ENCODE peak calls at places on chromosomes 6 and 20, in ten cellular contexts. One of them, this sample, is unnamed.

GRCh38 chr6:36052092-36052491 is 24.5 kb downstream of the MAPK14 start:
- DNase-seq in AG10803: peak; percentile 74
- DNase-seq in endodermal cell: no peak
- DNase-seq in uterus: no peak
- DNase-seq in left lung: no peak
- DNase-seq in neural progenitor cell: no peak
- DNase-seq in brain microvascular endothelial cell: no peak
- DNase-seq in IMR-90: no peak
- DNase-seq in left ventricle myocardium inferior: no peak
- DNase-seq in BJ: no peak
- DNase-seq in this sample: no peak

GRCh38 chr6:149014631-149015171 is 267.9 kb downstream of the UST start:
- DNase-seq in IMR-90: peak; percentile 74
- DNase-seq in uterus: no peak
- DNase-seq in brain microvascular endothelial cell: peak; percentile 52
- DNase-seq in AG10803: peak; percentile 45
- DNase-seq in left ventricle myocardium inferior: no peak
- DNase-seq in left lung: no peak
- DNase-seq in BJ: no peak
- DNase-seq in endodermal cell: peak; percentile 89
- DNase-seq in neural progenitor cell: no peak
- DNase-seq in this sample: no peak

GRCh38 chr20:61430228-61430624 is 178.2 kb downstream of the CDH4 start:
- DNase-seq in uterus: no peak
- DNase-seq in left lung: no peak
- DNase-seq in neural progenitor cell: no peak
- DNase-seq in AG10803: no peak
- DNase-seq in left ventricle myocardium inferior: no peak
- DNase-seq in BJ: no peak
- DNase-seq in IMR-90: no peak
- DNase-seq in endodermal cell: no peak
- DNase-seq in brain microvascular endothelial cell: no peak
- DNase-seq in this sample: no peak

GRCh38 chr6:136173519-136174507 is 76.3 kb downstream of the MTFR2 start:
- DNase-seq in brain microvascular endothelial cell: peak; percentile 88
- DNase-seq in left lung: no peak
- DNase-seq in left ventricle myocardium inferior: no peak
- DNase-seq in neural progenitor cell: no peak
- DNase-seq in IMR-90: peak; percentile 96
- DNase-seq in endodermal cell: no peak
- DNase-seq in AG10803: no peak
- DNase-seq in BJ: no peak
- DNase-seq in uterus: peak; percentile 50
- DNase-seq in this sample: no peak

GRCh38 chr6:139547082-139547776 is 172.8 kb upstream of the CITED2 start:
- DNase-seq in BJ: no peak
- DNase-seq in neural progenitor cell: no peak
- DNase-seq in IMR-90: no peak
- DNase-seq in left ventricle myocardium inferior: no peak
- DNase-seq in AG10803: no peak
- DNase-seq in uterus: no peak
- DNase-seq in left lung: no peak
- DNase-seq in endodermal cell: no peak
- DNase-seq in brain microvascular endothelial cell: no peak
- DNase-seq in this sample: peak; percentile 42

GRCh38 chr6:13177617-13178506 is 150.5 kb downstream of the TBC1D7 start:
- DNase-seq in neural progenitor cell: no peak
- DNase-seq in BJ: no peak
- DNase-seq in left lung: no peak
- DNase-seq in left ventricle myocardium inferior: no peak
- DNase-seq in endodermal cell: no peak
- DNase-seq in AG10803: no peak
- DNase-seq in IMR-90: no peak
- DNase-seq in uterus: no peak
- DNase-seq in brain microvascular endothelial cell: no peak
- DNase-seq in this sample: no peak

GRCh38 chr6:170311696-170312095 is 5.1 kb downstream of the FAM120B start:
- DNase-seq in left lung: no peak
- DNase-seq in neural progenitor cell: no peak
- DNase-seq in uterus: no peak
- DNase-seq in left ventricle myocardium inferior: no peak
- DNase-seq in brain microvascular endothelial cell: no peak
- DNase-seq in AG10803: peak; percentile 35
- DNase-seq in endodermal cell: no peak
- DNase-seq in IMR-90: peak; percentile 57
- DNase-seq in BJ: no peak
- DNase-seq in this sample: no peak

GRCh38 chr6:39934060-39934757 is at the start of gene MOCS1:
- DNase-seq in IMR-90: peak; percentile 47
- DNase-seq in left ventricle myocardium inferior: peak; percentile 92
- DNase-seq in endodermal cell: peak; percentile 94
- DNase-seq in uterus: peak; percentile 84
- DNase-seq in brain microvascular endothelial cell: peak; percentile 40
- DNase-seq in left lung: peak; percentile 86
- DNase-seq in BJ: no peak
- DNase-seq in neural progenitor cell: peak; percentile 89
- DNase-seq in AG10803: peak; percentile 61
- DNase-seq in this sample: peak; percentile 50

GRCh38 chr6:166032366-166033171 is 135.1 kb downstream of the TBXT start:
- DNase-seq in brain microvascular endothelial cell: peak; percentile 93
- DNase-seq in neural progenitor cell: peak; percentile 51
- DNase-seq in endodermal cell: peak; percentile 86
- DNase-seq in BJ: peak; percentile 66
- DNase-seq in left ventricle myocardium inferior: peak; percentile 79
- DNase-seq in uterus: peak; percentile 33
- DNase-seq in IMR-90: peak; percentile 90
- DNase-seq in AG10803: peak; percentile 95
- DNase-seq in left lung: no peak
- DNase-seq in this sample: peak; percentile 86

GRCh38 chr6:168616807-168617756 is 176.1 kb downstream of the SMOC2 start:
- DNase-seq in left lung: no peak
- DNase-seq in IMR-90: no peak
- DNase-seq in BJ: no peak
- DNase-seq in endodermal cell: no peak
- DNase-seq in left ventricle myocardium inferior: no peak
- DNase-seq in uterus: no peak
- DNase-seq in AG10803: no peak
- DNase-seq in neural progenitor cell: peak; percentile 38
- DNase-seq in brain microvascular endothelial cell: no peak
- DNase-seq in this sample: no peak

GRCh38 chr6:151659212-151659611 is 148.3 kb upstream of the ESR1 start:
- DNase-seq in endodermal cell: no peak
- DNase-seq in left lung: no peak
- DNase-seq in uterus: no peak
- DNase-seq in neural progenitor cell: no peak
- DNase-seq in brain microvascular endothelial cell: no peak
- DNase-seq in AG10803: no peak
- DNase-seq in left ventricle myocardium inferior: no peak
- DNase-seq in BJ: no peak
- DNase-seq in IMR-90: no peak
- DNase-seq in this sample: no peak

GRCh38 chr6:3273707-3274521 is 15.2 kb downstream of the PSMG4 start:
- DNase-seq in left ventricle myocardium inferior: no peak
- DNase-seq in brain microvascular endothelial cell: no peak
- DNase-seq in uterus: no peak
- DNase-seq in BJ: no peak
- DNase-seq in left lung: no peak
- DNase-seq in AG10803: no peak
- DNase-seq in neural progenitor cell: no peak
- DNase-seq in IMR-90: no peak
- DNase-seq in endodermal cell: no peak
- DNase-seq in this sample: no peak

GRCh38 chr6:155694429-155694795 is 238.8 kb upstream of the NOX3 start:
- DNase-seq in left ventricle myocardium inferior: no peak
- DNase-seq in IMR-90: no peak
- DNase-seq in left lung: no peak
- DNase-seq in brain microvascular endothelial cell: no peak
- DNase-seq in endodermal cell: no peak
- DNase-seq in BJ: no peak
- DNase-seq in uterus: no peak
- DNase-seq in AG10803: no peak
- DNase-seq in neural progenitor cell: no peak
- DNase-seq in this sample: peak; percentile 10

GRCh38 chr6:24547243-24547642 is 52.5 kb downstream of the ALDH5A1 start:
- DNase-seq in left lung: no peak
- DNase-seq in uterus: no peak
- DNase-seq in left ventricle myocardium inferior: no peak
- DNase-seq in neural progenitor cell: peak; percentile 67
- DNase-seq in AG10803: no peak
- DNase-seq in IMR-90: no peak
- DNase-seq in endodermal cell: peak; percentile 88
- DNase-seq in brain microvascular endothelial cell: no peak
- DNase-seq in BJ: no peak
- DNase-seq in this sample: no peak

GRCh38 chr6:37244430-37245310 is 12.9 kb upstream of the TBC1D22B start:
- DNase-seq in IMR-90: peak; percentile 100
- DNase-seq in left ventricle myocardium inferior: peak; percentile 72
- DNase-seq in BJ: peak; percentile 100
- DNase-seq in left lung: peak; percentile 79
- DNase-seq in neural progenitor cell: no peak
- DNase-seq in brain microvascular endothelial cell: peak; percentile 100
- DNase-seq in uterus: peak; percentile 93
- DNase-seq in AG10803: peak; percentile 100
- DNase-seq in endodermal cell: no peak
- DNase-seq in this sample: peak; percentile 100

GRCh38 chr20:3659492-3660261 is 3.5 kb downstream of the GFRA4 start:
- DNase-seq in AG10803: no peak
- DNase-seq in endodermal cell: no peak
- DNase-seq in left ventricle myocardium inferior: no peak
- DNase-seq in uterus: no peak
- DNase-seq in neural progenitor cell: no peak
- DNase-seq in brain microvascular endothelial cell: no peak
- DNase-seq in BJ: no peak
- DNase-seq in left lung: no peak
- DNase-seq in IMR-90: no peak
- DNase-seq in this sample: no peak

GRCh38 chr20:48180637-48181036 is 395.4 kb upstream of the SULF2 start:
- DNase-seq in left ventricle myocardium inferior: no peak
- DNase-seq in brain microvascular endothelial cell: no peak
- DNase-seq in left lung: no peak
- DNase-seq in AG10803: no peak
- DNase-seq in IMR-90: peak; percentile 27
- DNase-seq in endodermal cell: no peak
- DNase-seq in neural progenitor cell: no peak
- DNase-seq in uterus: no peak
- DNase-seq in BJ: no peak
- DNase-seq in this sample: peak; percentile 81

GRCh38 chr6:56840467-56841371 is 114.2 kb upstream of the BEND6 start:
- DNase-seq in endodermal cell: no peak
- DNase-seq in left lung: no peak
- DNase-seq in neural progenitor cell: no peak
- DNase-seq in left ventricle myocardium inferior: no peak
- DNase-seq in BJ: no peak
- DNase-seq in IMR-90: peak; percentile 83
- DNase-seq in brain microvascular endothelial cell: peak; percentile 67
- DNase-seq in uterus: no peak
- DNase-seq in AG10803: peak; percentile 80
- DNase-seq in this sample: peak; percentile 80

GRCh38 chr6:56842602-56843475 is 112.1 kb upstream of the BEND6 start:
- DNase-seq in BJ: no peak
- DNase-seq in left ventricle myocardium inferior: peak; percentile 39
- DNase-seq in uterus: peak; percentile 20
- DNase-seq in brain microvascular endothelial cell: peak; percentile 27
- DNase-seq in IMR-90: peak; percentile 60
- DNase-seq in neural progenitor cell: no peak
- DNase-seq in AG10803: peak; percentile 51
- DNase-seq in left lung: peak; percentile 48
- DNase-seq in endodermal cell: peak; percentile 86
- DNase-seq in this sample: peak; percentile 58

GRCh38 chr6:56841372-56841749 is 113.5 kb upstream of the BEND6 start:
- DNase-seq in BJ: no peak
- DNase-seq in AG10803: no peak
- DNase-seq in IMR-90: no peak
- DNase-seq in endodermal cell: no peak
- DNase-seq in neural progenitor cell: no peak
- DNase-seq in uterus: no peak
- DNase-seq in brain microvascular endothelial cell: no peak
- DNase-seq in left lung: no peak
- DNase-seq in left ventricle myocardium inferior: no peak
- DNase-seq in this sample: no peak

GRCh38 chr6:56843476-56844349 is 111.2 kb upstream of the BEND6 start:
- DNase-seq in left ventricle myocardium inferior: peak; percentile 79
- DNase-seq in endodermal cell: peak; percentile 96
- DNase-seq in left lung: peak; percentile 67
- DNase-seq in IMR-90: peak; percentile 73
- DNase-seq in neural progenitor cell: peak; percentile 94
- DNase-seq in brain microvascular endothelial cell: peak; percentile 67
- DNase-seq in uterus: peak; percentile 64
- DNase-seq in AG10803: peak; percentile 77
- DNase-seq in BJ: no peak
- DNase-seq in this sample: peak; percentile 81

GRCh38 chr6:56841751-56842150 is 113.2 kb upstream of the BEND6 start:
- DNase-seq in BJ: no peak
- DNase-seq in neural progenitor cell: no peak
- DNase-seq in IMR-90: no peak
- DNase-seq in left lung: no peak
- DNase-seq in endodermal cell: no peak
- DNase-seq in left ventricle myocardium inferior: no peak
- DNase-seq in AG10803: no peak
- DNase-seq in brain microvascular endothelial cell: no peak
- DNase-seq in uterus: no peak
- DNase-seq in this sample: no peak
- H3K4me3 ChIP-seq in BJ: peak overlapping the region; percentile 82
- H3K4me3 ChIP-seq in neural progenitor cell: peak overlapping the region; percentile 96
- H3K4me3 ChIP-seq in IMR-90: peak overlapping the region; percentile 36
- H3K4me3 ChIP-seq in left lung: no peak overlapping the region
- H3K4me3 ChIP-seq in endodermal cell: peak overlapping the region; percentile 91
- H3K4me3 ChIP-seq in left ventricle myocardium inferior: peak overlapping the region; percentile 78
- H3K4me3 ChIP-seq in AG10803: peak overlapping the region; percentile 83
- H3K4me3 ChIP-seq in brain microvascular endothelial cell: peak overlapping the region; percentile 69
- H3K4me3 ChIP-seq in uterus: no peak overlapping the region
- H3K4me3 ChIP-seq in this sample: peak overlapping the region; percentile 71

GRCh38 chr20:35042268-35042667 is 50.3 kb downstream of the TRPC4AP start:
- DNase-seq in brain microvascular endothelial cell: no peak
- DNase-seq in neural progenitor cell: no peak
- DNase-seq in IMR-90: no peak
- DNase-seq in AG10803: no peak
- DNase-seq in BJ: no peak
- DNase-seq in left ventricle myocardium inferior: no peak
- DNase-seq in left lung: no peak
- DNase-seq in uterus: no peak
- DNase-seq in endodermal cell: no peak
- DNase-seq in this sample: no peak
- TF ChIP-seq CTCF in brain microvascular endothelial cell: no peak
- TF ChIP-seq CTCF in neural progenitor cell: no peak
- TF ChIP-seq CTCF in IMR-90: no peak
- TF ChIP-seq CTCF in AG10803: no peak
- TF ChIP-seq CTCF in BJ: no peak
- TF ChIP-seq CTCF in left ventricle myocardium inferior: no peak
- TF ChIP-seq CTCF in left lung: no peak
- TF ChIP-seq CTCF in uterus: no peak
- TF ChIP-seq CTCF in endodermal cell: no peak
- TF ChIP-seq CTCF in this sample: no peak

GRCh38 chr6:10694302-10695085 is at the start of the genes C6orf52 and PAK1IP1:
- DNase-seq in IMR-90: peak; percentile 91
- DNase-seq in uterus: peak; percentile 94
- DNase-seq in endodermal cell: peak; percentile 96
- DNase-seq in AG10803: peak; percentile 93
- DNase-seq in left ventricle myocardium inferior: peak; percentile 92
- DNase-seq in BJ: peak; percentile 67
- DNase-seq in brain microvascular endothelial cell: peak; percentile 91
- DNase-seq in left lung: peak; percentile 94
- DNase-seq in neural progenitor cell: peak; percentile 97
- DNase-seq in this sample: peak; percentile 95
- H3K4me3 ChIP-seq in IMR-90: peak within 1 kb of the TSS; percentile 82
- H3K4me3 ChIP-seq in uterus: peak within 1 kb of the TSS; percentile 76
- H3K4me3 ChIP-seq in endodermal cell: peak within 1 kb of the TSS; percentile 93
- H3K4me3 ChIP-seq in AG10803: peak within 1 kb of the TSS; percentile 98
- H3K4me3 ChIP-seq in left ventricle myocardium inferior: peak within 1 kb of the TSS; percentile 78
- H3K4me3 ChIP-seq in BJ: peak within 1 kb of the TSS; percentile 98
- H3K4me3 ChIP-seq in brain microvascular endothelial cell: peak within 1 kb of the TSS; percentile 98
- H3K4me3 ChIP-seq in left lung: peak within 1 kb of the TSS; percentile 72
- H3K4me3 ChIP-seq in neural progenitor cell: peak within 1 kb of the TSS; percentile 92
- H3K4me3 ChIP-seq in this sample: peak within 1 kb of the TSS; percentile 95

GRCh38 chr6:33197431-33198048 is 2.9 kb downstream of the RXRB start:
- DNase-seq in endodermal cell: peak; percentile 80
- DNase-seq in neural progenitor cell: peak; percentile 82
- DNase-seq in uterus: no peak
- DNase-seq in AG10803: peak; percentile 64
- DNase-seq in left lung: peak; percentile 57
- DNase-seq in left ventricle myocardium inferior: no peak
- DNase-seq in BJ: no peak
- DNase-seq in brain microvascular endothelial cell: peak; percentile 61
- DNase-seq in IMR-90: peak; percentile 56
- DNase-seq in this sample: peak; percentile 54
- TF ChIP-seq CTCF in endodermal cell: peak; percentile 85
- TF ChIP-seq CTCF in neural progenitor cell: peak; percentile 73
- TF ChIP-seq CTCF in uterus: peak; percentile 25
- TF ChIP-seq CTCF in AG10803: peak; percentile 76
- TF ChIP-seq CTCF in left lung: peak; percentile 71
- TF ChIP-seq CTCF in left ventricle myocardium inferior: peak; percentile 78
- TF ChIP-seq CTCF in BJ: peak; percentile 71
- TF ChIP-seq CTCF in brain microvascular endothelial cell: peak; percentile 81
- TF ChIP-seq CTCF in IMR-90: peak; percentile 68
- TF ChIP-seq CTCF in this sample: peak; percentile 78

This sample was measured in astrocyte of the spinal cord.